ENCODE peak calls at places on chromosomes 4 and X, in four cellular contexts. U is T-helper 17 cell; K is body of pancreas; C is CD8-positive, alpha-beta T cell. A is an unnamed sample. For H3K9me3, the result is how much of the 10 kb centered on the place peaks cover.

GRCh38 chr4:42501624-42502401 is 104.5 kb downstream of the SHISA3 start:
- DNase-seq in U (no peak), K (no peak), C (no peak), A (no peak)

GRCh38 chr4:146369446-146369845 is 152.3 kb downstream of the SLC10A7 start:
- DNase-seq in C (no peak), U (no peak), K (no peak), A (no peak)

GRCh38 chr4:112279025-112279881 is 6.5 kb downstream of the TIFA start:
- DNase-seq in K (no peak), U (no peak), C (no peak), A (no peak)

GRCh38 chr4:168531305-168531704 is 34.5 kb downstream of the PALLD start:
- DNase-seq in C (no peak), K (no peak), U (no peak), A (no peak)

GRCh38 chr4:138242830-138243149 is 641 bp upstream of the SLC7A11 start:
- DNase-seq in C (no peak), K (no peak), U (no peak), A (no peak)

GRCh38 chr4:136811496-136812077 is 720.7 kb downstream of the PCDH18 start:
- DNase-seq in C (no peak), K (no peak), U (no peak), A (no peak)

GRCh38 chrX:150062292-150063137 is 124.2 kb upstream of the EOLA2 start:
- DNase-seq in K (peak), C (no peak), U (no peak), A (no peak)

GRCh38 chr4:38621004-38621684 is 42.9 kb upstream of the KLF3 start:
- DNase-seq in C (no peak), K (peak), U (no peak), A (no peak)

GRCh38 chr4:164614999-164615398 is 138.9 kb upstream of the SMIM31 start:
- DNase-seq in U (no peak), K (no peak), C (no peak), A (no peak)

DNA sequence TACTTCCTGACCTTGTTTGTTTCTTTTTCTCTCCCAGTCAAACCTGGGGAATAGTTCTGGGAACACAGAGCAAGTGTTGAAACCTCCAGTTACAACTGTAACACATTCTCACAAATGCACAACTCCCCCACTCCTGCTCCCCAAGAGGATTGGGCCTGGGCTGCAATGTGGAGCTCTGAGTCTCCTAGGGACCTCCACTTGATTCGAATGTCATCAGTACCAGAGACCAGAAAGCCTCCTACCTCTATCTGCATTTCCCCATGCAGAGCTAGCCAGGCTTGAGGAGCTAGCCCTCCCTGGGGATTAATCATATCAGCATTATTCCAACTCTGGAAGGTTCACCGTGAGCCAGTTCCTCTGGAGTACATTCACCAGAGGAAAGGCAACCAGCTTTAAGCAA is 41.7 kb upstream of the CITED1 start:
- DNase-seq in U (no peak), K (no peak), C (no peak), A (no peak)
- H3K9me3 ChIP-seq in U (under half), K (under half), C (under half), A (under half)

GRCh38 chrX:44970709-44971108 is 97.7 kb downstream of the KDM6A start:
- DNase-seq in C (no peak), K (no peak), U (no peak), A (no peak)
- H3K9me3 ChIP-seq in C (under half), K (under half), U (under half), A (under half)

GRCh38 chr4:186724048-186724860 is 598 bp upstream of the FAT1 start:
- DNase-seq in C (no peak), U (no peak), K (peak), A (peak)

GRCh38 chr4:186723207-186724047 is at the start of gene FAT1:
- DNase-seq in U (no peak), C (no peak), K (peak), A (peak)

GRCh38 chr4:186719925-186720694 is 3.5 kb downstream of the FAT1 start:
- DNase-seq in U (no peak), C (no peak), K (no peak), A (peak)

GRCh38 chr4:186724861-186725419 is 1.3 kb upstream of the FAT1 start:
- DNase-seq in C (no peak), K (peak), U (no peak), A (peak)

DNA sequence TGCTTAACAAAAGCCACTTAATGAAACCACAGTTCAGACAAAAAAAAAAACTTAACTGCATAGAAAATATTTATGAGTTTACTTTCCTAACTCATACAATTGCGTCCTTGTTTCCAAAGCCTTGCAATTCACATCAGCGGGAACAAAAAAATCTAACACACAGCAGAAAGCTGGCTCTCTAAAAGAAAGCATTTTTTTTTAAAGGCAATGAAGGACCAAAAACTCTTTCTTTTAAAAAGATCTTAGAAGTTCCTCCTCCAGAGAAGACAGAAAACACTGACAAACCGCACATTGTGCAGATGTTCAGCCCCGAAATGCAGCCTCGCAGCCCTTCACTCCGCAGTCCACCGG is 825 bp downstream of the FAT1 start:
- DNase-seq in C (no peak), K (no peak), U (no peak), A (no peak)
- H3K9me3 ChIP-seq in C (under half), K (under half), U (under half), A (under half)

DNA sequence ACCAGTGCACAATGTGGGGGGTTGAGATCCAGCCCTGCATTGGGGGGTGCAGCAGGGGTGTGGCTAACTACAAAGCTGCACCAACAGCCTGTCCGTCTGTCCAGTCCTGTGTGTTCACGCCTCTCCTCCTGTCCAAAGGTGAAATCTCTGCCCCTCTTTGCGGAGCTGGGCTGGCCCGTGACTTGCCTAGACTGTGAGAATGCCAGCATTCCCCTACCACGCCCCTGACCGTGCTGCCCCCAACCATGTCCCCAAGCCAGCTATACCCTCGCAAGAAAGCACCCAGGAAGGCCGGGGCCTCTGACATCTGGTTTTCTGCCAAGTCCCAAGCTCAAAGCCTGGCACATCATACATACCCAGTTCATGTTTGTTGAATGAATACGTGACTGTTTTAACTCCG is 19.2 kb downstream of the ZFYVE28 start:
- DNase-seq in C (no peak), K (no peak), U (no peak), A (no peak)
- H3K9me3 ChIP-seq in C (under half), K (under half), U (under half), A (under half)

DNA sequence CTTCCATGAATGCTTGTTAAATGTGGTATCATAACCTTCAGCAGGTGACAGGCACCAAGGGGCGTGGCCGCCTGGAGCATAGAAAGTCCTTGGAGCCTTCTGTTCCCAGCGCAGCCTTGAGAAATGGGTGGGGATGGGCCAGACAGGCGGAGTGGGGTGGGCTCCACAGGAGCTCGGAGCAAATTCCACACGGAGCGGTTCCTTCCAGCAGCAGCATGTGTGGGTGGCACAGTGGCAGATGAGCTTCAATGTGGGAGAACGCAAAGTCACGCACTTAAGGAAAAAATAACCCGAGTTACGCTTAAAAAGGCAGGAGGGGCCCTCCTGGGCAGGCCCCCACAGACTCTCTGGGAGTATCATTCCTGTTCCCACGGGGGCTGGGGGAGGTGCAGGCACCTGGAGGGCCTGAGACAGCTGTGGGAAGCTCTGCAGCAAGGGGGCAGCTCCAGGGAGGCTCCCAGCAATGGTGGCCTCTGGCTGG is 15.3 kb downstream of the TMEM271 start:
- DNase-seq in K (no peak), U (no peak), C (no peak), A (no peak)
- H3K9me3 ChIP-seq in K (under half), U (under half), C (under half), A (under half)

DNA sequence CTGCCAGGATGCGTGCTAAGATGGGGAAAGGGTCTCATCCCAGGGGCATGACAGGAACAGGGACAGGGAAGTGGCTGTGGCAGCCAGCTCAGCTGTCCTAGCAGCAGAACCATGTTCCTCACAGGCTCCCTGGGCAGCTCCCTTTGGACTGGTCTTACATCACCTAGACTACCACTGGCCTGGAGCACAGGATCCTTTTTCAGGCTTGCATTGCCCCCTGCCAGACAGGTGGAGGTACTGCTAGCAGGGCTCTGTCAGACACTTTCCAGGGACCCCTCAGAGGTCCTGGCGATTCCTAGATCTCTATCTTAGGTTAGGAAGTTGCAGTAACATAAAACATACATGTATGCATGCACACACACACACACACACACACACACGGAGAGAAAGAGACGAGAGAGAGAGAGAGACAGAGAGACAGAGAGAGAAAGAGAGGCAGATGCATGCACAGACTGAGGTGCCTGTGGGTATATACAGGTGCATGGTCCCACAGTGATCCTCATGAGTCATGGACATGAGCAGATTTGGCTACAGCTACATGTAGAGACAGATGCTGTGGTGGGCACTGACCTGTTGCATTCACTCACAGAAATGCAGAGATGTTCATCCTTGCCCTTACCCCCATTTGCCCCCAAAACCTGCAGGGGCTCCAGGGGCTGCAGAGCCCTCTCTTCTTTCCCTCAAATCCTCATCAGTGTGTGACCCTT is 63.6 kb downstream of the STARD8 start:
- DNase-seq in C (no peak), U (no peak), K (peak), A (peak)
- H3K9me3 ChIP-seq in C (under half), U (under half), K (under half), A (under half)

GRCh38 chr4:150589174-150589573 is 7.2 kb downstream of the MAB21L2 start:
- DNase-seq in K (no peak), C (no peak), U (no peak), A (no peak)
- H3K9me3 ChIP-seq in K (under half), C (under half), U (under half), A (under half)

GRCh38 chr4:11182586-11183357 is 245.9 kb downstream of the HS3ST1 start:
- DNase-seq in U (no peak), C (no peak), K (no peak), A (no peak)
- H3K9me3 ChIP-seq in U (under half), C (under half), K (under half), A (under half)

GRCh38 chr4:6608758-6609414 is 31.6 kb upstream of the MRFAP1 start:
- DNase-seq in U (no peak), K (no peak), C (no peak), A (no peak)
- H3K9me3 ChIP-seq in U (under half), K (under half), C (under half), A (under half)

GRCh38 chr4:236028-236427 is 69.2 kb downstream of the ZNF732 start:
- DNase-seq in C (no peak), U (no peak), K (no peak), A (no peak)

DNA sequence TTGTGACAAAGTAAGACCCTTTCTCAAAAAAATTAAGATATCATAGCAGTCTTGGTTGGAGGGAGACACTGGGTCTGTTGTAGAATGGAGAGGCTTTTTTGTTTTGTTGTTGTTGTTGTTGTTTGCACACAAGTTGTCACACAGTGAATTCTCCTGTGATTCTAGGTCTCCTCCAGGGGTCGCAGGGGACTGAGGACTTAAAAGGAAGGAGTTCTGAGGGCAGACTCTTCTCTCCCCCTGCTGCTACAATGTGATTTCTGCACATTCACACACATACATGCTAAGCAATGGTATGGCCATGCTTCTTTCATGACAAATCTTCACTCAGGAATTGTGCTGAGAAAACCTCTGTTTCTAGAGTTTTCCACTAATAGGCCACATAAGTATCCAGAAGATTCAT is 71.1 kb downstream of the ZNF732 start:
- DNase-seq in U (no peak), C (no peak), K (no peak), A (no peak)
- H3K9me3 ChIP-seq in U (under half), C (under half), K (under half), A (under half)